ENCODE peak calls at places on chromosomes 3 and 15, in ten cellular contexts. One of them, this sample, is unnamed.

GRCh38 chr3:128412180-128413002 is 54.3 kb downstream of the DNAJB8 start:
- DNase-seq in A549: no peak
- DNase-seq in body of pancreas: no peak
- DNase-seq in AG10803: no peak
- DNase-seq in suprapubic skin: no peak
- DNase-seq in effector CD4-positive, alpha-beta T cell: no peak
- DNase-seq in cardiac muscle cell: no peak
- DNase-seq in psoas muscle: no peak
- DNase-seq in HTR-8/SVneo: no peak
- DNase-seq in AML-193: no peak
- DNase-seq in this sample: no peak

GRCh38 chr15:99455796-99456160 is 110.0 kb upstream of the MEF2A start:
- DNase-seq in suprapubic skin: no peak
- DNase-seq in AG10803: no peak
- DNase-seq in body of pancreas: no peak
- DNase-seq in A549: no peak
- DNase-seq in psoas muscle: no peak
- DNase-seq in AML-193: no peak
- DNase-seq in cardiac muscle cell: no peak
- DNase-seq in effector CD4-positive, alpha-beta T cell: no peak
- DNase-seq in HTR-8/SVneo: no peak
- DNase-seq in this sample: no peak

GRCh38 chr15:58139631-58140522 is 1.7 kb downstream of the AQP9 start:
- DNase-seq in effector CD4-positive, alpha-beta T cell: no peak
- DNase-seq in body of pancreas: peak
- DNase-seq in psoas muscle: no peak
- DNase-seq in AG10803: peak
- DNase-seq in cardiac muscle cell: peak
- DNase-seq in HTR-8/SVneo: no peak
- DNase-seq in suprapubic skin: no peak
- DNase-seq in A549: no peak
- DNase-seq in AML-193: peak
- DNase-seq in this sample: no peak

GRCh38 chr3:106130384-106131084 is 261.7 kb upstream of the CBLB start:
- DNase-seq in AML-193: no peak
- DNase-seq in A549: no peak
- DNase-seq in suprapubic skin: no peak
- DNase-seq in cardiac muscle cell: peak
- DNase-seq in psoas muscle: no peak
- DNase-seq in body of pancreas: no peak
- DNase-seq in HTR-8/SVneo: peak
- DNase-seq in AG10803: peak
- DNase-seq in effector CD4-positive, alpha-beta T cell: no peak
- DNase-seq in this sample: no peak

GRCh38 chr15:63462053-63462452 is 42.3 kb upstream of the USP3 start:
- DNase-seq in body of pancreas: no peak
- DNase-seq in AML-193: no peak
- DNase-seq in suprapubic skin: no peak
- DNase-seq in A549: no peak
- DNase-seq in HTR-8/SVneo: no peak
- DNase-seq in cardiac muscle cell: peak
- DNase-seq in psoas muscle: no peak
- DNase-seq in AG10803: no peak
- DNase-seq in effector CD4-positive, alpha-beta T cell: no peak
- DNase-seq in this sample: no peak

GRCh38 chr3:166029507-166029906 is 192.3 kb upstream of the BCHE start:
- DNase-seq in cardiac muscle cell: no peak
- DNase-seq in effector CD4-positive, alpha-beta T cell: no peak
- DNase-seq in suprapubic skin: no peak
- DNase-seq in AML-193: no peak
- DNase-seq in AG10803: no peak
- DNase-seq in HTR-8/SVneo: no peak
- DNase-seq in psoas muscle: no peak
- DNase-seq in body of pancreas: no peak
- DNase-seq in A549: no peak
- DNase-seq in this sample: no peak

GRCh38 chr3:16316396-16316795 is 51.4 kb downstream of the OXNAD1 start:
- DNase-seq in AML-193: no peak
- DNase-seq in AG10803: no peak
- DNase-seq in psoas muscle: no peak
- DNase-seq in effector CD4-positive, alpha-beta T cell: no peak
- DNase-seq in HTR-8/SVneo: no peak
- DNase-seq in body of pancreas: no peak
- DNase-seq in cardiac muscle cell: no peak
- DNase-seq in suprapubic skin: no peak
- DNase-seq in A549: no peak
- DNase-seq in this sample: no peak

GRCh38 chr3:186589856-186590579 is 19.5 kb downstream of the DNAJB11 start:
- DNase-seq in body of pancreas: peak
- DNase-seq in AML-193: no peak
- DNase-seq in A549: no peak
- DNase-seq in psoas muscle: no peak
- DNase-seq in HTR-8/SVneo: no peak
- DNase-seq in suprapubic skin: no peak
- DNase-seq in AG10803: peak
- DNase-seq in effector CD4-positive, alpha-beta T cell: no peak
- DNase-seq in cardiac muscle cell: peak
- DNase-seq in this sample: peak

GRCh38 chr15:71079208-71080044 is 35.8 kb upstream of the THSD4 start:
- DNase-seq in psoas muscle: no peak
- DNase-seq in HTR-8/SVneo: no peak
- DNase-seq in AML-193: no peak
- DNase-seq in effector CD4-positive, alpha-beta T cell: no peak
- DNase-seq in cardiac muscle cell: peak
- DNase-seq in suprapubic skin: no peak
- DNase-seq in AG10803: peak
- DNase-seq in body of pancreas: peak
- DNase-seq in A549: no peak
- DNase-seq in this sample: no peak

GRCh38 chr15:99729920-99730319 is 3.3 kb downstream of the LYSMD4 start:
- DNase-seq in HTR-8/SVneo: no peak
- DNase-seq in cardiac muscle cell: peak
- DNase-seq in psoas muscle: no peak
- DNase-seq in effector CD4-positive, alpha-beta T cell: no peak
- DNase-seq in A549: no peak
- DNase-seq in suprapubic skin: no peak
- DNase-seq in AML-193: no peak
- DNase-seq in AG10803: peak
- DNase-seq in body of pancreas: peak
- DNase-seq in this sample: peak

GRCh38 chr3:143167956-143168355 is 48.4 kb downstream of the CHST2 start:
- DNase-seq in psoas muscle: no peak
- DNase-seq in cardiac muscle cell: no peak
- DNase-seq in body of pancreas: no peak
- DNase-seq in suprapubic skin: no peak
- DNase-seq in AG10803: no peak
- DNase-seq in effector CD4-positive, alpha-beta T cell: no peak
- DNase-seq in AML-193: no peak
- DNase-seq in HTR-8/SVneo: no peak
- DNase-seq in A549: no peak
- DNase-seq in this sample: peak

GRCh38 chr15:58582150-58582549 is 150.4 kb downstream of the LIPC start:
- DNase-seq in A549: no peak
- DNase-seq in AG10803: no peak
- DNase-seq in effector CD4-positive, alpha-beta T cell: no peak
- DNase-seq in psoas muscle: no peak
- DNase-seq in body of pancreas: no peak
- DNase-seq in cardiac muscle cell: no peak
- DNase-seq in AML-193: peak
- DNase-seq in suprapubic skin: no peak
- DNase-seq in HTR-8/SVneo: no peak
- DNase-seq in this sample: no peak

GRCh38 chr3:95134693-95135375 is 1072.0 kb downstream of the NSUN3 start:
- DNase-seq in suprapubic skin: no peak
- DNase-seq in cardiac muscle cell: no peak
- DNase-seq in A549: no peak
- DNase-seq in effector CD4-positive, alpha-beta T cell: no peak
- DNase-seq in psoas muscle: no peak
- DNase-seq in HTR-8/SVneo: no peak
- DNase-seq in AML-193: no peak
- DNase-seq in body of pancreas: no peak
- DNase-seq in AG10803: no peak
- DNase-seq in this sample: no peak

GRCh38 chr3:22495826-22496225 is 707.3 kb upstream of the UBE2E2 start:
- DNase-seq in psoas muscle: no peak
- DNase-seq in AG10803: no peak
- DNase-seq in HTR-8/SVneo: no peak
- DNase-seq in AML-193: no peak
- DNase-seq in effector CD4-positive, alpha-beta T cell: no peak
- DNase-seq in cardiac muscle cell: no peak
- DNase-seq in body of pancreas: no peak
- DNase-seq in A549: no peak
- DNase-seq in suprapubic skin: no peak
- DNase-seq in this sample: no peak

GRCh38 chr15:74830868-74831267 is 4.4 kb downstream of the CPLX3 start:
- DNase-seq in A549: no peak
- DNase-seq in psoas muscle: no peak
- DNase-seq in effector CD4-positive, alpha-beta T cell: no peak
- DNase-seq in body of pancreas: no peak
- DNase-seq in HTR-8/SVneo: no peak
- DNase-seq in AML-193: no peak
- DNase-seq in cardiac muscle cell: no peak
- DNase-seq in suprapubic skin: no peak
- DNase-seq in AG10803: peak
- DNase-seq in this sample: no peak

GRCh38 chr3:134338516-134339261 is 35.6 kb downstream of the AMOTL2 start:
- DNase-seq in HTR-8/SVneo: no peak
- DNase-seq in cardiac muscle cell: no peak
- DNase-seq in effector CD4-positive, alpha-beta T cell: no peak
- DNase-seq in body of pancreas: no peak
- DNase-seq in AG10803: no peak
- DNase-seq in AML-193: no peak
- DNase-seq in suprapubic skin: no peak
- DNase-seq in psoas muscle: peak
- DNase-seq in A549: no peak
- DNase-seq in this sample: no peak

GRCh38 chr15:79132770-79133169 is 42.2 kb upstream of the RASGRF1 start:
- DNase-seq in body of pancreas: no peak
- DNase-seq in effector CD4-positive, alpha-beta T cell: no peak
- DNase-seq in psoas muscle: no peak
- DNase-seq in suprapubic skin: no peak
- DNase-seq in AG10803: no peak
- DNase-seq in cardiac muscle cell: no peak
- DNase-seq in A549: no peak
- DNase-seq in HTR-8/SVneo: no peak
- DNase-seq in AML-193: no peak
- DNase-seq in this sample: no peak

GRCh38 chr3:142976621-142977398 is 13.3 kb upstream of the PAQR9 start:
- DNase-seq in AG10803: peak
- DNase-seq in cardiac muscle cell: peak
- DNase-seq in body of pancreas: peak
- DNase-seq in psoas muscle: peak
- DNase-seq in suprapubic skin: no peak
- DNase-seq in AML-193: peak
- DNase-seq in effector CD4-positive, alpha-beta T cell: no peak
- DNase-seq in HTR-8/SVneo: peak
- DNase-seq in A549: peak
- DNase-seq in this sample: no peak

GRCh38 chr3:127929818-127930217 is 14.8 kb downstream of the KBTBD12 start:
- DNase-seq in body of pancreas: no peak
- DNase-seq in AG10803: no peak
- DNase-seq in effector CD4-positive, alpha-beta T cell: no peak
- DNase-seq in suprapubic skin: no peak
- DNase-seq in HTR-8/SVneo: no peak
- DNase-seq in A549: no peak
- DNase-seq in psoas muscle: no peak
- DNase-seq in cardiac muscle cell: no peak
- DNase-seq in AML-193: no peak
- DNase-seq in this sample: no peak

GRCh38 chr3:152260026-152260425 is 8.7 kb upstream of the MBNL1 start:
- DNase-seq in body of pancreas: no peak
- DNase-seq in effector CD4-positive, alpha-beta T cell: no peak
- DNase-seq in cardiac muscle cell: peak
- DNase-seq in suprapubic skin: no peak
- DNase-seq in psoas muscle: no peak
- DNase-seq in AG10803: no peak
- DNase-seq in A549: no peak
- DNase-seq in AML-193: no peak
- DNase-seq in HTR-8/SVneo: no peak
- DNase-seq in this sample: peak

GRCh38 chr3:149227591-149228268 is 6.1 kb upstream of the CP start:
- DNase-seq in cardiac muscle cell: no peak
- DNase-seq in psoas muscle: no peak
- DNase-seq in effector CD4-positive, alpha-beta T cell: no peak
- DNase-seq in HTR-8/SVneo: no peak
- DNase-seq in suprapubic skin: no peak
- DNase-seq in AML-193: no peak
- DNase-seq in body of pancreas: no peak
- DNase-seq in AG10803: no peak
- DNase-seq in A549: no peak
- DNase-seq in this sample: no peak

GRCh38 chr3:143479727-143480126 is 360.2 kb downstream of the CHST2 start:
- DNase-seq in HTR-8/SVneo: no peak
- DNase-seq in A549: no peak
- DNase-seq in suprapubic skin: no peak
- DNase-seq in effector CD4-positive, alpha-beta T cell: no peak
- DNase-seq in body of pancreas: no peak
- DNase-seq in psoas muscle: no peak
- DNase-seq in AG10803: no peak
- DNase-seq in cardiac muscle cell: no peak
- DNase-seq in AML-193: no peak
- DNase-seq in this sample: no peak

GRCh38 chr3:106341090-106341489 is 472.3 kb upstream of the CBLB start:
- DNase-seq in AML-193: no peak
- DNase-seq in AG10803: peak
- DNase-seq in effector CD4-positive, alpha-beta T cell: no peak
- DNase-seq in cardiac muscle cell: peak
- DNase-seq in body of pancreas: no peak
- DNase-seq in suprapubic skin: no peak
- DNase-seq in HTR-8/SVneo: no peak
- DNase-seq in psoas muscle: peak
- DNase-seq in A549: no peak
- DNase-seq in this sample: no peak

GRCh38 chr15:78739206-78739605 is 72.1 kb downstream of the ADAMTS7 start:
- DNase-seq in AML-193: no peak
- DNase-seq in AG10803: no peak
- DNase-seq in A549: no peak
- DNase-seq in cardiac muscle cell: no peak
- DNase-seq in effector CD4-positive, alpha-beta T cell: no peak
- DNase-seq in HTR-8/SVneo: no peak
- DNase-seq in psoas muscle: no peak
- DNase-seq in suprapubic skin: no peak
- DNase-seq in body of pancreas: no peak
- DNase-seq in this sample: no peak

GRCh38 chr3:18211116-18211515 is 214.0 kb downstream of the SATB1 start:
- DNase-seq in suprapubic skin: no peak
- DNase-seq in psoas muscle: no peak
- DNase-seq in effector CD4-positive, alpha-beta T cell: no peak
- DNase-seq in cardiac muscle cell: no peak
- DNase-seq in AG10803: no peak
- DNase-seq in A549: no peak
- DNase-seq in body of pancreas: no peak
- DNase-seq in HTR-8/SVneo: no peak
- DNase-seq in AML-193: no peak
- DNase-seq in this sample: no peak

GRCh38 chr3:88025001-88025552 is 33.7 kb downstream of the CGGBP1 start:
- DNase-seq in A549: no peak
- DNase-seq in effector CD4-positive, alpha-beta T cell: no peak
- DNase-seq in cardiac muscle cell: no peak
- DNase-seq in HTR-8/SVneo: no peak
- DNase-seq in body of pancreas: no peak
- DNase-seq in AML-193: no peak
- DNase-seq in suprapubic skin: no peak
- DNase-seq in psoas muscle: no peak
- DNase-seq in AG10803: no peak
- DNase-seq in this sample: no peak

GRCh38 chr3:52983336-52983807 is 62.5 kb downstream of the SFMBT1 start:
- DNase-seq in cardiac muscle cell: no peak
- DNase-seq in HTR-8/SVneo: no peak
- DNase-seq in body of pancreas: peak
- DNase-seq in psoas muscle: no peak
- DNase-seq in suprapubic skin: no peak
- DNase-seq in AML-193: peak
- DNase-seq in A549: no peak
- DNase-seq in effector CD4-positive, alpha-beta T cell: peak
- DNase-seq in AG10803: no peak
- DNase-seq in this sample: no peak

GRCh38 chr3:99418709-99419108 is 219.7 kb upstream of the COL8A1 start:
- DNase-seq in body of pancreas: no peak
- DNase-seq in HTR-8/SVneo: no peak
- DNase-seq in A549: no peak
- DNase-seq in psoas muscle: no peak
- DNase-seq in AG10803: no peak
- DNase-seq in AML-193: no peak
- DNase-seq in effector CD4-positive, alpha-beta T cell: no peak
- DNase-seq in cardiac muscle cell: no peak
- DNase-seq in suprapubic skin: no peak
- DNase-seq in this sample: no peak

This sample was measured in dermis microvascular lymphatic vessel endothelial cell.